ENCODE peak calls at places on chromosomes 3 and 15, in ten cellular contexts. One of them, this sample, is unnamed.

GRCh38 chr3:52779011-52779410 is 1.6 kb downstream of the ITIH1 start:
- DNase-seq in caudate nucleus: no peak
- DNase-seq in heart right ventricle: no peak
- DNase-seq in HCEC 1CT: no peak
- DNase-seq in nephron progenitor cell: no peak
- DNase-seq in HCT116: no peak
- DNase-seq in astrocyte: no peak
- DNase-seq in heart left ventricle: no peak
- DNase-seq in memory B cell: no peak
- DNase-seq in IMR-90: no peak
- DNase-seq in this sample: peak; percentile 22

GRCh38 chr3:105686324-105686897 is 182.4 kb downstream of the CBLB start:
- DNase-seq in caudate nucleus: no peak
- DNase-seq in heart right ventricle: no peak
- DNase-seq in HCEC 1CT: peak; percentile 42
- DNase-seq in nephron progenitor cell: no peak
- DNase-seq in HCT116: peak; percentile 0
- DNase-seq in astrocyte: no peak
- DNase-seq in heart left ventricle: no peak
- DNase-seq in memory B cell: peak; percentile 15
- DNase-seq in IMR-90: peak; percentile 54
- DNase-seq in this sample: no peak

GRCh38 chr3:131361464-131362421 is 19.8 kb upstream of the NUDT16 start:
- DNase-seq in caudate nucleus: no peak
- DNase-seq in heart right ventricle: peak; percentile 80
- DNase-seq in HCEC 1CT: no peak
- DNase-seq in nephron progenitor cell: peak; percentile 67
- DNase-seq in HCT116: peak; percentile 98
- DNase-seq in astrocyte: peak; percentile 36
- DNase-seq in heart left ventricle: peak; percentile 91
- DNase-seq in memory B cell: no peak
- DNase-seq in IMR-90: peak; percentile 10
- DNase-seq in this sample: no peak

GRCh38 chr15:29420188-29420587 is 150.6 kb upstream of the NSMCE3 start:
- DNase-seq in caudate nucleus: no peak
- DNase-seq in heart right ventricle: no peak
- DNase-seq in HCEC 1CT: no peak
- DNase-seq in nephron progenitor cell: no peak
- DNase-seq in HCT116: no peak
- DNase-seq in astrocyte: no peak
- DNase-seq in heart left ventricle: no peak
- DNase-seq in memory B cell: no peak
- DNase-seq in IMR-90: no peak
- DNase-seq in this sample: no peak

GRCh38 chr15:70385052-70385451 is 287.3 kb upstream of the TLE3 start:
- DNase-seq in caudate nucleus: no peak
- DNase-seq in heart right ventricle: no peak
- DNase-seq in HCEC 1CT: no peak
- DNase-seq in nephron progenitor cell: no peak
- DNase-seq in HCT116: no peak
- DNase-seq in astrocyte: no peak
- DNase-seq in heart left ventricle: no peak
- DNase-seq in memory B cell: no peak
- DNase-seq in IMR-90: no peak
- DNase-seq in this sample: no peak

GRCh38 chr3:16102905-16103364 is 71.5 kb upstream of the GALNT15 start:
- DNase-seq in caudate nucleus: no peak
- DNase-seq in heart right ventricle: no peak
- DNase-seq in HCEC 1CT: peak; percentile 93
- DNase-seq in nephron progenitor cell: no peak
- DNase-seq in HCT116: no peak
- DNase-seq in astrocyte: peak; percentile 95
- DNase-seq in heart left ventricle: no peak
- DNase-seq in memory B cell: no peak
- DNase-seq in IMR-90: peak; percentile 95
- DNase-seq in this sample: no peak

GRCh38 chr3:5376761-5377160 is 189.3 kb downstream of the EDEM1 start:
- DNase-seq in caudate nucleus: no peak
- DNase-seq in heart right ventricle: no peak
- DNase-seq in HCEC 1CT: no peak
- DNase-seq in nephron progenitor cell: peak; percentile 13
- DNase-seq in HCT116: no peak
- DNase-seq in astrocyte: no peak
- DNase-seq in heart left ventricle: no peak
- DNase-seq in memory B cell: peak; percentile 14
- DNase-seq in IMR-90: no peak
- DNase-seq in this sample: no peak

GRCh38 chr3:39013289-39013688 is 38.5 kb downstream of the SCN11A start:
- DNase-seq in caudate nucleus: no peak
- DNase-seq in heart right ventricle: peak; percentile 14
- DNase-seq in HCEC 1CT: no peak
- DNase-seq in nephron progenitor cell: no peak
- DNase-seq in HCT116: no peak
- DNase-seq in astrocyte: no peak
- DNase-seq in heart left ventricle: no peak
- DNase-seq in memory B cell: no peak
- DNase-seq in IMR-90: peak; percentile 36
- DNase-seq in this sample: no peak

GRCh38 chr3:146390967-146391366 is 78.4 kb downstream of the PLSCR2 start:
- DNase-seq in caudate nucleus: no peak
- DNase-seq in heart right ventricle: peak; percentile 55
- DNase-seq in HCEC 1CT: peak; percentile 94
- DNase-seq in nephron progenitor cell: no peak
- DNase-seq in HCT116: no peak
- DNase-seq in astrocyte: peak; percentile 97
- DNase-seq in heart left ventricle: no peak
- DNase-seq in memory B cell: no peak
- DNase-seq in IMR-90: peak; percentile 91
- DNase-seq in this sample: no peak

GRCh38 chr3:189739396-189739795 is 108.2 kb downstream of the TP63 start:
- DNase-seq in caudate nucleus: no peak
- DNase-seq in heart right ventricle: no peak
- DNase-seq in HCEC 1CT: no peak
- DNase-seq in nephron progenitor cell: no peak
- DNase-seq in HCT116: no peak
- DNase-seq in astrocyte: no peak
- DNase-seq in heart left ventricle: no peak
- DNase-seq in memory B cell: no peak
- DNase-seq in IMR-90: no peak
- DNase-seq in this sample: no peak

GRCh38 chr3:58135712-58136543 is 74.8 kb downstream of the DNASE1L3 start:
- DNase-seq in caudate nucleus: no peak
- DNase-seq in heart right ventricle: peak; percentile 51
- DNase-seq in HCEC 1CT: peak; percentile 9
- DNase-seq in nephron progenitor cell: no peak
- DNase-seq in HCT116: no peak
- DNase-seq in astrocyte: no peak
- DNase-seq in heart left ventricle: peak; percentile 65
- DNase-seq in memory B cell: no peak
- DNase-seq in IMR-90: no peak
- DNase-seq in this sample: no peak

GRCh38 chr15:52076889-52077781 is 35.4 kb downstream of the BCL2L10 start:
- DNase-seq in caudate nucleus: no peak
- DNase-seq in heart right ventricle: no peak
- DNase-seq in HCEC 1CT: peak; percentile 85
- DNase-seq in nephron progenitor cell: no peak
- DNase-seq in HCT116: peak; percentile 37
- DNase-seq in astrocyte: peak; percentile 69
- DNase-seq in heart left ventricle: no peak
- DNase-seq in memory B cell: no peak
- DNase-seq in IMR-90: peak; percentile 90
- DNase-seq in this sample: no peak

GRCh38 chr15:65383991-65384390 is 6.2 kb upstream of the IGDCC3 start:
- DNase-seq in caudate nucleus: no peak
- DNase-seq in heart right ventricle: no peak
- DNase-seq in HCEC 1CT: no peak
- DNase-seq in nephron progenitor cell: no peak
- DNase-seq in HCT116: no peak
- DNase-seq in astrocyte: no peak
- DNase-seq in heart left ventricle: no peak
- DNase-seq in memory B cell: no peak
- DNase-seq in IMR-90: no peak
- DNase-seq in this sample: no peak

GRCh38 chr3:39783730-39784129 is 25.7 kb upstream of the MYRIP start:
- DNase-seq in caudate nucleus: no peak
- DNase-seq in heart right ventricle: no peak
- DNase-seq in HCEC 1CT: no peak
- DNase-seq in nephron progenitor cell: no peak
- DNase-seq in HCT116: no peak
- DNase-seq in astrocyte: no peak
- DNase-seq in heart left ventricle: no peak
- DNase-seq in memory B cell: no peak
- DNase-seq in IMR-90: no peak
- DNase-seq in this sample: no peak

GRCh38 chr3:195549931-195550519 is 6.9 kb upstream of the PPP1R2 start:
- DNase-seq in caudate nucleus: no peak
- DNase-seq in heart right ventricle: no peak
- DNase-seq in HCEC 1CT: no peak
- DNase-seq in nephron progenitor cell: no peak
- DNase-seq in HCT116: no peak
- DNase-seq in astrocyte: no peak
- DNase-seq in heart left ventricle: no peak
- DNase-seq in memory B cell: peak; percentile 19
- DNase-seq in IMR-90: no peak
- DNase-seq in this sample: peak; percentile 75

GRCh38 chr3:124478834-124479233 is 251.4 kb upstream of the UMPS start:
- DNase-seq in caudate nucleus: no peak
- DNase-seq in heart right ventricle: no peak
- DNase-seq in HCEC 1CT: no peak
- DNase-seq in nephron progenitor cell: no peak
- DNase-seq in HCT116: no peak
- DNase-seq in astrocyte: no peak
- DNase-seq in heart left ventricle: no peak
- DNase-seq in memory B cell: no peak
- DNase-seq in IMR-90: no peak
- DNase-seq in this sample: no peak

GRCh38 chr3:190644035-190644434 is 130.2 kb downstream of the IL1RAP start:
- DNase-seq in caudate nucleus: no peak
- DNase-seq in heart right ventricle: no peak
- DNase-seq in HCEC 1CT: no peak
- DNase-seq in nephron progenitor cell: no peak
- DNase-seq in HCT116: no peak
- DNase-seq in astrocyte: no peak
- DNase-seq in heart left ventricle: no peak
- DNase-seq in memory B cell: no peak
- DNase-seq in IMR-90: no peak
- DNase-seq in this sample: no peak

GRCh38 chr3:173465112-173465511 is 67.6 kb downstream of the NLGN1 start:
- DNase-seq in caudate nucleus: no peak
- DNase-seq in heart right ventricle: no peak
- DNase-seq in HCEC 1CT: peak; percentile 1
- DNase-seq in nephron progenitor cell: no peak
- DNase-seq in HCT116: no peak
- DNase-seq in astrocyte: peak; percentile 72
- DNase-seq in heart left ventricle: no peak
- DNase-seq in memory B cell: no peak
- DNase-seq in IMR-90: peak; percentile 51
- DNase-seq in this sample: no peak

GRCh38 chr3:16604887-16605602 is at the start of gene DAZL:
- DNase-seq in caudate nucleus: no peak
- DNase-seq in heart right ventricle: no peak
- DNase-seq in HCEC 1CT: no peak
- DNase-seq in nephron progenitor cell: no peak
- DNase-seq in HCT116: no peak
- DNase-seq in astrocyte: no peak
- DNase-seq in heart left ventricle: no peak
- DNase-seq in memory B cell: no peak
- DNase-seq in IMR-90: no peak
- DNase-seq in this sample: no peak

GRCh38 chr3:134803652-134804051 is 8.6 kb downstream of the EPHB1 start:
- DNase-seq in caudate nucleus: no peak
- DNase-seq in heart right ventricle: no peak
- DNase-seq in HCEC 1CT: no peak
- DNase-seq in nephron progenitor cell: no peak
- DNase-seq in HCT116: no peak
- DNase-seq in astrocyte: no peak
- DNase-seq in heart left ventricle: no peak
- DNase-seq in memory B cell: no peak
- DNase-seq in IMR-90: no peak
- DNase-seq in this sample: no peak

GRCh38 chr3:119428538-119428937 is 34.9 kb downstream of the TMEM39A start:
- DNase-seq in caudate nucleus: no peak
- DNase-seq in heart right ventricle: no peak
- DNase-seq in HCEC 1CT: no peak
- DNase-seq in nephron progenitor cell: no peak
- DNase-seq in HCT116: no peak
- DNase-seq in astrocyte: no peak
- DNase-seq in heart left ventricle: no peak
- DNase-seq in memory B cell: no peak
- DNase-seq in IMR-90: no peak
- DNase-seq in this sample: no peak